ENCODE peak calls at places on chromosomes 5 and 9, in ten cellular contexts. P is sigmoid colon, A is IMR-90, X is tibial nerve, R is HCT116, S is prostate gland, M is A549, C is breast epithelium, O is uterus, J is heart left ventricle. G is an unnamed sample.

GRCh38 chr5:146076028-146076427 is 29.3 kb downstream of the PLAC8L1 start:
- DNase-seq in J (no peak), S (no peak), P (no peak), M (no peak), R (no peak), A (no peak), O (no peak), C (no peak), X (no peak), G (no peak)

GRCh38 chr9:133135193-133135745 is 14.2 kb upstream of the RALGDS start:
- DNase-seq in P (peak), A (peak), J (peak), O (peak), S (peak), M (peak), X (no peak), R (peak), C (peak), G (no peak)

GRCh38 chr5:68898961-68899471 is 194.8 kb upstream of the SLC30A5 start:
- DNase-seq in P (no peak), X (no peak), C (no peak), A (peak), M (no peak), R (peak), O (no peak), S (no peak), J (no peak), G (no peak)

GRCh38 chr9:137045294-137046093 is 483 bp downstream of the NPDC1 start:
- DNase-seq in C (no peak), R (no peak), A (peak), X (no peak), S (no peak), O (no peak), J (peak), M (no peak), P (no peak), G (no peak)

GRCh38 chr5:65262590-65263189 is 219.0 kb downstream of the ADAMTS6 start:
- DNase-seq in S (no peak), P (no peak), O (peak), M (no peak), J (peak), R (no peak), A (peak), C (no peak), X (no peak), G (no peak)

GRCh38 chr9:126388964-126389363 is 62.3 kb downstream of the MVB12B start:
- DNase-seq in O (no peak), A (no peak), J (no peak), R (no peak), C (no peak), X (no peak), P (no peak), M (no peak), S (no peak), G (no peak)

GRCh38 chr9:121598167-121599000 is 53.0 kb upstream of the DAB2IP start:
- DNase-seq in O (peak), A (peak), M (no peak), S (peak), C (peak), X (peak), P (peak), J (peak), R (peak), G (no peak)

GRCh38 chr5:178895615-178896571 is at the start of gene ZFP2:
- DNase-seq in O (peak), C (peak), J (peak), X (no peak), M (peak), A (peak), S (peak), P (peak), R (peak), G (no peak)

GRCh38 chr5:115098041-115098702 is 71.5 kb downstream of the TRIM36 start:
- DNase-seq in O (no peak), X (no peak), C (no peak), S (peak), M (peak), P (no peak), J (no peak), R (peak), A (peak), G (no peak)

GRCh38 chr5:150035139-150035893 is 34.8 kb downstream of the HMGXB3 start:
- DNase-seq in O (no peak), A (no peak), X (no peak), M (no peak), P (no peak), R (no peak), S (no peak), C (no peak), J (no peak), G (no peak)

GRCh38 chr5:142314606-142315005 is 10.2 kb downstream of the SPRY4 start:
- DNase-seq in X (no peak), P (no peak), O (no peak), A (no peak), C (no peak), R (no peak), M (no peak), S (no peak), J (no peak), G (no peak)

GRCh38 chr5:142316051-142316450 is 8.8 kb downstream of the SPRY4 start:
- DNase-seq in M (no peak), A (peak), C (no peak), J (no peak), O (no peak), S (no peak), P (no peak), X (no peak), R (no peak), G (no peak)

GRCh38 chr5:142316681-142317080 is 8.1 kb downstream of the SPRY4 start:
- DNase-seq in X (no peak), R (no peak), M (no peak), A (no peak), P (no peak), S (no peak), C (no peak), O (no peak), J (no peak), G (no peak)

GRCh38 chr5:142314129-142314528 is 10.7 kb downstream of the SPRY4 start:
- DNase-seq in R (no peak), J (no peak), O (no peak), M (no peak), A (no peak), P (no peak), S (no peak), C (no peak), X (no peak), G (no peak)

DNA sequence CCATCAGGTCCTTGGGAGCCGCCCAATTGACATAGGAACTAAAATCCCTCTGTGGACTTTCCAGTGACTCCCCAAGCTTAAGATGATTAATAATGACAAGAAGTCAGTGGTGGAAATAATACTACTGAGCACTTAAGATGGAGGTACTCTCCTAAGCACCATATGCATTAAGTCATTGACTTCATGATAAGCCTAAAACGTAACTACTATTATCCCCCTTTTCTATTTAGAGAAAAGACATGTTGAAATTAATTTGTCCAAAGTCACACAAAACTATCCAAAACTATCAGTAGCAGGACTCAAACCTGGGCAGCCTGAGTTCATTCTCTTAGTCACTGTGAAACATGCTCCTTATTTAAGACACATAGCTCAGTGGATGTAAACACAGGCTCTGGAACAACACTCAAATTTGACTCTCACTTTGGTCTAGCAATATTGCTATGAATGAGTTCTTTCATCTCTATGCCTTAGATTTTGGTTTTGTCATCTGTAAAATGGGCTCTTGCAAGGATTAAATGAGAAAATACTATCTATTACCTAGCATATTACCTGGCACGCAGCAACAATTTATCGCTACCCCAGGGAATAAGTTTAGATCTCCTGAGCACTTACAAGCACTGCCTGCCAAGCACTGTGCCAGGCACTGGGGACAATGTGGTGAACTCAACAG is 9.5 kb downstream of the SPRY4 start:
- DNase-seq in R (no peak), S (no peak), P (no peak), M (no peak), O (no peak), X (no peak), C (no peak), A (peak), J (no peak), G (no peak)
- H3K27ac ChIP-seq in R (no peak), S (no peak), P (no peak), M (no peak), O (no peak), X (no peak), C (peak), A (no peak), J (peak), G (no peak)

GRCh38 chr9:70049236-70049635 is 5.6 kb downstream of the MAMDC2 start:
- DNase-seq in P (peak), J (peak), C (no peak), M (no peak), A (peak), R (no peak), S (peak), X (peak), O (peak), G (no peak)

GRCh38 chr9:70044450-70045307 is 1.0 kb downstream of the MAMDC2 start:
- DNase-seq in P (peak), J (no peak), A (peak), S (no peak), X (no peak), C (no peak), M (peak), O (peak), R (no peak), G (no peak)

GRCh38 chr9:70045452-70045851 is 1.8 kb downstream of the MAMDC2 start:
- DNase-seq in R (no peak), S (no peak), O (no peak), C (no peak), J (no peak), M (no peak), A (no peak), P (peak), X (no peak), G (no peak)

GRCh38 chr9:70043689-70044449 is at the start of gene MAMDC2:
- DNase-seq in J (peak), A (peak), P (peak), M (no peak), X (peak), S (no peak), O (peak), R (no peak), C (no peak), G (no peak)

DNA sequence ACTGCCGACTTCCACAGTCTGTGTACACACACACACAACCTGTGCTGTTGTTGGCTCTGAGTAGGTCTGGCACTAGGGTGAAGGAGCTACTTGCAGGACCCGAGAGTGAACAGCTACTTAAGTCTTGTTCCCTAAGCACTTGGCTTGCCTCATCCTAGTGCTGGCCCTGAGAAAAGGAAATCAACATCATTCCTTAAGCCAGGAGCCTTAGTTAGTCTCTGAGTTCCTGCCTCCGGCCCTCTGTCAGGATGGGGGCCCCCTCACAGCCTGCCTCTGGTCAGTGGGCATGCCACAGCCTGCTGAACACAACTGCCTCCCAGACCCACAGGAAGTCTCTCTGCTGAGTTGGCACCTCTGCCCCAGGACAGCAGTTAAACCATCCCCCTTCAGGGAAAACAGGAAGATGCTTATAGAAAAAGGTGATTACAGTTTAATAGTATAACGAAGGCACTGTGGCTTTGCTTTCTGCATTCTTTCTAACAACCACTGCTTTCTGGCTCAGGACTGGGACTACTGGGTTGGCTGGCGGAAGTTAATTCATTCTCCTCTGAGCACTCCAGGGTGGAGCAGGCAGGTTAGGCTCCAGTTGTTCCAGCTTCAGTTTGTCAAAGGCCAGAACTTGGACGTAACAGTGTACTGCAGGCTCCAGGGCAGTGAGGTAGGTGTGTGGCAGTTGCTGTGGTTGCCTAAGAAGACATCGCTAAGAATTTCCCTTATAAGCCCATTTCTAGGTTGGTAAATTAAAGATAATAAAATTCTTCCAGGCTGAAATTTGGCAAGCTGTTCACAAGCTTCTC is 2.8 kb downstream of the MAMDC2 start:
- DNase-seq in A (no peak), C (no peak), S (peak), X (no peak), R (no peak), P (peak), M (no peak), O (peak), J (peak), G (no peak)
- H3K4me3 ChIP-seq in A (no peak), C (peak), S (no peak), X (no peak), R (no peak), P (peak), M (no peak), O (peak), J (no peak), G (peak)

GRCh38 chr9:90815944-90816357 is 14.3 kb downstream of the SYK start:
- DNase-seq in X (no peak), J (no peak), C (no peak), O (no peak), A (no peak), P (no peak), M (no peak), S (no peak), R (no peak), G (no peak)

GRCh38 chr9:90815183-90815943 is 13.7 kb downstream of the SYK start:
- DNase-seq in O (no peak), S (no peak), C (no peak), X (no peak), A (peak), R (no peak), P (peak), J (no peak), M (no peak), G (no peak)

GRCh38 chr9:90813523-90813922 is 11.9 kb downstream of the SYK start:
- DNase-seq in X (no peak), C (no peak), S (no peak), O (no peak), P (no peak), J (no peak), A (no peak), R (no peak), M (no peak), G (no peak)

GRCh38 chr9:90813011-90813410 is 11.4 kb downstream of the SYK start:
- DNase-seq in M (no peak), P (no peak), J (no peak), C (no peak), R (no peak), S (no peak), O (no peak), X (no peak), A (no peak), G (no peak)

GRCh38 chr9:90814355-90814754 is 12.7 kb downstream of the SYK start:
- DNase-seq in C (no peak), O (no peak), J (no peak), A (no peak), R (no peak), M (no peak), P (no peak), S (no peak), X (no peak), G (no peak)
- TF ChIP-seq POLR2A in C (no peak), O (no peak), J (no peak), A (no peak), R (no peak), M (no peak), P (no peak), S (no peak), X (no peak), G (no peak)

DNA sequence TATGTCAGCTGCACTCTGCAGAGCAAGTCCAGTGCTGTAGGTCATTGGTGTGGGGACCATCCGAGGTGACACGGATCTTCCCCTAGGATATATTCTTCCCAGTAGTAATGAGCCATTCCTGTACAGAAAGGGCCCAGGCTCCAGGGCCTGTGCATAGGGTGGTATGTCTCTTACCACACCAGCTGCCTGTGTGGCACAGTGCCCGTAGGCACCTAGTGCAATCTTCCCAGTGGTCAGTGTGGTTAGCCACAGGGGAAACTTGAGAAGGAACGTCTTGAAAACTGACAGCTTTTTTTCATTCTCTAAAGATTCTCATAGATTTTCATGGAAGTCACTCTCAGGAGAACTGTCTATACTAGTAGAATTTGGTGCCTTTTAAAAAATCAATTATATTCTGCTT is 39.8 kb downstream of the CYSTM1 start:
- DNase-seq in J (no peak), A (peak), X (no peak), M (no peak), S (no peak), C (no peak), R (no peak), O (no peak), P (no peak), G (no peak)
- H3K27ac ChIP-seq in J (no peak), A (no peak), X (no peak), M (no peak), S (no peak), C (no peak), R (no peak), O (no peak), P (no peak), G (no peak)

GRCh38 chr5:174624754-174625506 is 99.5 kb upstream of the MSX2 start:
- DNase-seq in X (no peak), R (no peak), A (peak), S (no peak), O (no peak), J (no peak), P (peak), C (no peak), M (no peak), G (no peak)

GRCh38 chr5:174623438-174624019 is 100.9 kb upstream of the MSX2 start:
- DNase-seq in R (no peak), S (no peak), A (no peak), J (no peak), C (no peak), M (no peak), P (no peak), O (no peak), X (no peak), G (no peak)

GRCh38 chr5:174626521-174626920 is 97.9 kb upstream of the MSX2 start:
- DNase-seq in R (no peak), J (no peak), X (no peak), P (peak), S (no peak), O (no peak), M (no peak), C (no peak), A (no peak), G (no peak)

GRCh38 chr5:174623018-174623417 is 101.4 kb upstream of the MSX2 start:
- DNase-seq in M (no peak), C (no peak), P (no peak), J (no peak), O (no peak), R (no peak), X (no peak), A (no peak), S (no peak), G (no peak)

GRCh38 chr5:174625591-174626365 is 98.6 kb upstream of the MSX2 start:
- DNase-seq in X (no peak), C (no peak), S (no peak), O (no peak), M (no peak), R (no peak), J (no peak), A (peak), P (peak), G (no peak)
- H3K4me3 ChIP-seq in X (no peak), C (no peak), S (no peak), O (no peak), M (no peak), R (no peak), J (no peak), A (no peak), P (no peak), G (no peak)

DNA sequence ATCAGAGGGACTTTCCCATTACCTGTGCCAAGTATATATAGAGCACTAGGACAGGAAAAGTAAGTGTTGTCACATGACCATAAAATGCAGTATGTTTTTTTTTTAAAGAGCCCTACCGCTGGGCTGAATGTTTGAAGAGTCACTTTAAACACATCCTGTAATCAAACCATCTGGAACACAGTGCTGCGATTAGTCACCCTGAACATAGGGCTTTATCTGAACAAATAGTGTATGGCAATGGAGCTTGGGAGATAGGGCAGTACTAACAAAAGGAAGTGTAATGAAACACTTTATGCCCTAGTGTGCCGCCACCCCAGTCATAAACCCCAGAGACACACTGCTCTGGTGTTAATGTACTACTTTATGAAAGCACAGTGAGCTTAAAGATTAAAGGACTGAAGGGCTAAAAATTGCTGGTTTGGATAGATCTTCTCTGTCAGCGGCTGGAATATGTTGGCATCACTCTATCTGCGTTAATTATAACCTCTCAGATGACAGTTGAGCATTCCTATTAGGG is 90.4 kb downstream of the ZNF608 start:
- DNase-seq in M (peak), S (peak), R (peak), O (no peak), C (no peak), X (no peak), A (peak), P (no peak), J (no peak), G (no peak)
- TF ChIP-seq POLR2A in M (no peak), S (no peak), R (no peak), O (peak), C (no peak), X (no peak), A (no peak), P (no peak), J (no peak), G (no peak)